ENCODE peak calls at places on chromosomes 4 and X, in six cellular contexts. One of them, this sample, is unnamed.

GRCh38 chr4:30901781-30902479 is 181.8 kb downstream of the PCDH7 start:
- DNase-seq in heart left ventricle: no peak
- DNase-seq in MCF 10A: no peak
- DNase-seq in heart right ventricle: no peak
- DNase-seq in left lung: no peak
- DNase-seq in progenitor cell of endocrine pancreas: no peak
- DNase-seq in this sample: no peak

GRCh38 chrX:118730500-118731247 is 3.3 kb downstream of the IL13RA1 start:
- DNase-seq in heart left ventricle: no peak
- DNase-seq in MCF 10A: peak; percentile 80
- DNase-seq in heart right ventricle: no peak
- DNase-seq in left lung: no peak
- DNase-seq in progenitor cell of endocrine pancreas: no peak
- DNase-seq in this sample: no peak

GRCh38 chr4:99642725-99643489 is 14.7 kb downstream of the C4orf54 start:
- DNase-seq in heart left ventricle: peak; percentile 89
- DNase-seq in MCF 10A: no peak
- DNase-seq in heart right ventricle: peak; percentile 68
- DNase-seq in left lung: no peak
- DNase-seq in progenitor cell of endocrine pancreas: no peak
- DNase-seq in this sample: no peak

GRCh38 chr4:6680372-6681034 is 13.2 kb upstream of the S100P start:
- DNase-seq in heart left ventricle: no peak
- DNase-seq in MCF 10A: no peak
- DNase-seq in heart right ventricle: no peak
- DNase-seq in left lung: no peak
- DNase-seq in progenitor cell of endocrine pancreas: no peak
- DNase-seq in this sample: no peak

GRCh38 chrX:54640721-54641120 is 110.7 kb downstream of the GNL3L start:
- DNase-seq in heart left ventricle: no peak
- DNase-seq in MCF 10A: peak; percentile 0
- DNase-seq in heart right ventricle: no peak
- DNase-seq in left lung: no peak
- DNase-seq in progenitor cell of endocrine pancreas: no peak
- DNase-seq in this sample: no peak

GRCh38 chr4:120922390-120923200 is at the start of gene PRDM5:
- DNase-seq in heart left ventricle: peak; percentile 75
- DNase-seq in MCF 10A: peak; percentile 40
- DNase-seq in heart right ventricle: peak; percentile 72
- DNase-seq in left lung: peak; percentile 87
- DNase-seq in progenitor cell of endocrine pancreas: peak; percentile 42
- DNase-seq in this sample: peak; percentile 54

GRCh38 chrX:17833954-17834353 is 27.1 kb downstream of the RAI2 start:
- DNase-seq in heart left ventricle: no peak
- DNase-seq in MCF 10A: no peak
- DNase-seq in heart right ventricle: no peak
- DNase-seq in left lung: no peak
- DNase-seq in progenitor cell of endocrine pancreas: no peak
- DNase-seq in this sample: no peak

GRCh38 chr4:176793060-176793605 is 411 bp upstream of the VEGFC start:
- DNase-seq in heart left ventricle: no peak
- DNase-seq in MCF 10A: no peak
- DNase-seq in heart right ventricle: no peak
- DNase-seq in left lung: peak; percentile 61
- DNase-seq in progenitor cell of endocrine pancreas: no peak
- DNase-seq in this sample: no peak

GRCh38 chr4:47383829-47384427 is 79.6 kb downstream of the COMMD8 start:
- DNase-seq in heart left ventricle: no peak
- DNase-seq in MCF 10A: peak; percentile 45
- DNase-seq in heart right ventricle: no peak
- DNase-seq in left lung: no peak
- DNase-seq in progenitor cell of endocrine pancreas: no peak
- DNase-seq in this sample: no peak

GRCh38 chrX:151396042-151396826 is 772 bp upstream of the VMA21 start:
- DNase-seq in heart left ventricle: peak; percentile 24
- DNase-seq in MCF 10A: no peak
- DNase-seq in heart right ventricle: no peak
- DNase-seq in left lung: no peak
- DNase-seq in progenitor cell of endocrine pancreas: no peak
- DNase-seq in this sample: no peak

GRCh38 chrX:119189586-119189985 is 46.5 kb upstream of the PGRMC1 start:
- DNase-seq in heart left ventricle: peak; percentile 66
- DNase-seq in MCF 10A: no peak
- DNase-seq in heart right ventricle: peak; percentile 45
- DNase-seq in left lung: no peak
- DNase-seq in progenitor cell of endocrine pancreas: no peak
- DNase-seq in this sample: no peak

DNA sequence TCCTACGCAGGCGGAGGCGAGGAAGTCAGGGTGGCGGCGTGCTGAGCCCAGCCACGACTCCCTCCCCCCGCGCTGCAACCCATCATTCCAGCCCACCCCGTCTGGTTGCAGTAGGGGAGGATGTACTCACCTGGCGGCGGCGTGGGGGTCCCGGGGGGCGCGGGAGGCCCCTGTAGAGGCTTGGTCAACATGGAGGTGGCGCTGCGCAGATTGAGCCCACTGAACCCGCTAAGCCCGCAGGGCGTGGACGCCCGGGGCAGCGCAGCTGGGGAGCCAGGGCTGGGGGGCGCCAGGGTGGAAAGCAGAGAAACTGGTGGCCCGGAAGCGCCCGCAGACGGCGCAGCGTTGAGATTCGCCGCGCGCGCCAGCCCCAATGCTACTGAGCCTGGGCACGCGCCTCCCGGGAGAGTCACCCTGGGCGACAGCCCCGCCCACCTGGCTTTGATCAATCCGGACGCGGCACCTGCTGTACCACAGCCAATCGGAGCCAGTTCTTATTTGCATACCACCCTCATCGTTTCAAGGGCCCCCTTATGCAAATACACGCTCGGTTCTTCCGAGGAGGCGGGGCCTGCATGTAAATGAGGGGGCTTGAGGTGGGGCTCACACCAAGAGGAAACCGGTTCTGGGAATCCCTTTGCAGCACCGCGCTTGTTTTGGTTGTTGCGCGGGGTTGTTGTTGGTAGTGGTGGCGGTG is at the start of gene PIM2:
- DNase-seq in heart left ventricle: peak; percentile 93
- DNase-seq in MCF 10A: peak; percentile 91
- DNase-seq in heart right ventricle: peak; percentile 85
- DNase-seq in left lung: peak; percentile 93
- DNase-seq in progenitor cell of endocrine pancreas: peak; percentile 80
- DNase-seq in this sample: peak; percentile 76
- TF ChIP-seq CTCF in heart left ventricle: no peak
- TF ChIP-seq CTCF in MCF 10A: no peak
- TF ChIP-seq CTCF in heart right ventricle: no peak
- TF ChIP-seq CTCF in left lung: no peak
- TF ChIP-seq CTCF in progenitor cell of endocrine pancreas: peak; percentile 11
- TF ChIP-seq CTCF in this sample: no peak

GRCh38 chr4:73867783-73868182 is 1.4 kb upstream of the CXCL1 start:
- DNase-seq in heart left ventricle: no peak
- DNase-seq in MCF 10A: peak; percentile 85
- DNase-seq in heart right ventricle: no peak
- DNase-seq in left lung: no peak
- DNase-seq in progenitor cell of endocrine pancreas: no peak
- DNase-seq in this sample: no peak
- TF ChIP-seq CTCF in heart left ventricle: no peak
- TF ChIP-seq CTCF in MCF 10A: peak; percentile 41
- TF ChIP-seq CTCF in heart right ventricle: no peak
- TF ChIP-seq CTCF in left lung: no peak
- TF ChIP-seq CTCF in progenitor cell of endocrine pancreas: no peak
- TF ChIP-seq CTCF in this sample: no peak

DNA sequence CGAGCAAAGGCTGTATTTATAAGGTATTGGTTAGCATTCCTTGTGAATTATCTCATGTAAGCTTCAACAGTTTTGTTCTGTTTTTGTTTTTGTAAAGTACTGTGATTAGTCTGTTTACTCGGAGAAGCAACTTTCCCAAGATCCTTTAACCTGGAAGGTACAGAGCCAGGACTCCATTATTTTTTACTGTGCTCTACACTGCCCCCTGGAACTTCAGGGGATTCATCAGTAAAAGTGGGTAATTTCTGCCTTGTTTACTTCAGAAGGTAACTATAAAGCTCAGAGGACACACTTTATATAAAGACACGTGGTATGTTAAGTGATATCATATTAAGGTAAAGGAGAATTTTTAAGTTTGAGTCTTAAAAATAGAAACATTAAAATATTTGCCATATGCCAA is 124.9 kb downstream of the IQCM start:
- DNase-seq in heart left ventricle: no peak
- DNase-seq in MCF 10A: no peak
- DNase-seq in heart right ventricle: no peak
- DNase-seq in left lung: no peak
- DNase-seq in progenitor cell of endocrine pancreas: no peak
- DNase-seq in this sample: no peak
- TF ChIP-seq CTCF in heart left ventricle: no peak
- TF ChIP-seq CTCF in MCF 10A: no peak
- TF ChIP-seq CTCF in heart right ventricle: no peak
- TF ChIP-seq CTCF in left lung: no peak
- TF ChIP-seq CTCF in progenitor cell of endocrine pancreas: peak; percentile 14
- TF ChIP-seq CTCF in this sample: peak; percentile 22

GRCh38 chrX:131826572-131826971 is 196.5 kb upstream of the STK26 start:
- DNase-seq in heart left ventricle: no peak
- DNase-seq in MCF 10A: no peak
- DNase-seq in heart right ventricle: no peak
- DNase-seq in left lung: no peak
- DNase-seq in progenitor cell of endocrine pancreas: no peak
- DNase-seq in this sample: no peak

GRCh38 chrX:131827935-131828334 is 195.2 kb upstream of the STK26 start:
- DNase-seq in heart left ventricle: no peak
- DNase-seq in MCF 10A: peak; percentile 30
- DNase-seq in heart right ventricle: no peak
- DNase-seq in left lung: no peak
- DNase-seq in progenitor cell of endocrine pancreas: no peak
- DNase-seq in this sample: no peak

GRCh38 chrX:131831185-131831520 is 191.9 kb upstream of the STK26 start:
- DNase-seq in heart left ventricle: no peak
- DNase-seq in MCF 10A: no peak
- DNase-seq in heart right ventricle: no peak
- DNase-seq in left lung: no peak
- DNase-seq in progenitor cell of endocrine pancreas: no peak
- DNase-seq in this sample: no peak

GRCh38 chrX:131828482-131828881 is 194.6 kb upstream of the STK26 start:
- DNase-seq in heart left ventricle: no peak
- DNase-seq in MCF 10A: no peak
- DNase-seq in heart right ventricle: no peak
- DNase-seq in left lung: no peak
- DNase-seq in progenitor cell of endocrine pancreas: no peak
- DNase-seq in this sample: no peak

GRCh38 chrX:131830400-131831184 is 192.5 kb upstream of the STK26 start:
- DNase-seq in heart left ventricle: peak; percentile 79
- DNase-seq in MCF 10A: peak; percentile 31
- DNase-seq in heart right ventricle: peak; percentile 34
- DNase-seq in left lung: no peak
- DNase-seq in progenitor cell of endocrine pancreas: peak; percentile 73
- DNase-seq in this sample: peak; percentile 79
- TF ChIP-seq CTCF in heart left ventricle: peak; percentile 25
- TF ChIP-seq CTCF in MCF 10A: no peak
- TF ChIP-seq CTCF in heart right ventricle: peak; percentile 30
- TF ChIP-seq CTCF in left lung: peak; percentile 38
- TF ChIP-seq CTCF in progenitor cell of endocrine pancreas: peak; percentile 79
- TF ChIP-seq CTCF in this sample: peak; percentile 78

GRCh38 chrX:121336831-121337421 is 289.5 kb downstream of the GLUD2 start:
- DNase-seq in heart left ventricle: no peak
- DNase-seq in MCF 10A: no peak
- DNase-seq in heart right ventricle: no peak
- DNase-seq in left lung: no peak
- DNase-seq in progenitor cell of endocrine pancreas: no peak
- DNase-seq in this sample: no peak

DNA sequence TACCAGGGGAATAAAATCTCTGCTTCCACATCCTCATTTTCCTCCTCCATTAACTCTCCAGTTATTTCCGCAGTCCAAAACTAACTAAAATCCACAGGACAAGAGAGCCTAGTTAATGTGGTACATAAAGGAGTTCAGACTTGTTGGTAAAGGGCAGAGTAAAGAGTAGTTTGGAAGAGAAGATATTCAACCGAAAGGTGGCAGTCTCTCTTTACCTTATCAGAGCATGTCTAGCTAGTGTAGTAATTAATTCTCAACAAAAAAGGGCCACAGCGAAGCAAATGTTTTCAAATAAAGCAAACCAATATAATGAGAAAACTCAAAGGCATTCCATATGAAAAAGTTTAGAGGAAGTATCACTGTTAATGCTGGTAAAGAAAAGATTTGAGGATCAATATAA is 286.5 kb downstream of the GLUD2 start:
- DNase-seq in heart left ventricle: no peak
- DNase-seq in MCF 10A: no peak
- DNase-seq in heart right ventricle: no peak
- DNase-seq in left lung: no peak
- DNase-seq in progenitor cell of endocrine pancreas: no peak
- DNase-seq in this sample: no peak
- TF ChIP-seq CTCF in heart left ventricle: no peak
- TF ChIP-seq CTCF in MCF 10A: no peak
- TF ChIP-seq CTCF in heart right ventricle: no peak
- TF ChIP-seq CTCF in left lung: no peak
- TF ChIP-seq CTCF in progenitor cell of endocrine pancreas: peak; percentile 18
- TF ChIP-seq CTCF in this sample: no peak